ENCODE peak calls at places on chromosomes 3 and 15, in eight cellular contexts. P is A549; K is CD8-positive, alpha-beta T cell; Q is H9; W is cardiac fibroblast; A is HCT116; G is fibroblast of lung; D is mesothelial cell of epicardium. X is an unnamed sample.

GRCh38 chr3:153290278-153291015 is 128.4 kb downstream of the RAP2B start:
- DNase-seq in P (peak), K (no peak), Q (no peak), W (peak), A (no peak), G (no peak), D (no peak), X (no peak)

GRCh38 chr3:40143283-40144090 is 166.0 kb upstream of the EIF1B start:
- DNase-seq in P (no peak), K (no peak), Q (no peak), W (no peak), A (no peak), G (peak), D (no peak), X (no peak)

GRCh38 chr15:98581715-98582114 is 66.6 kb upstream of the IGF1R start:
- DNase-seq in P (no peak), K (no peak), Q (no peak), W (no peak), A (no peak), G (no peak), D (no peak), X (no peak)

GRCh38 chr3:50623840-50624474 is 7.0 kb downstream of the MAPKAPK3 start:
- DNase-seq in P (no peak), K (no peak), Q (no peak), W (no peak), A (no peak), G (peak), D (no peak), X (no peak)

GRCh38 chr3:126731044-126731443 is 27.0 kb downstream of the CHCHD6 start:
- DNase-seq in P (no peak), K (no peak), Q (no peak), W (no peak), A (no peak), G (no peak), D (no peak), X (no peak)

GRCh38 chr3:23778451-23778850 is 27.3 kb upstream of the UBE2E1 start:
- DNase-seq in P (no peak), K (no peak), Q (no peak), W (peak), A (no peak), G (peak), D (no peak), X (no peak)

GRCh38 chr3:184593201-184593922 is 31.8 kb downstream of the EPHB3 start:
- DNase-seq in P (no peak), K (no peak), Q (no peak), W (peak), A (no peak), G (peak), D (no peak), X (no peak)

GRCh38 chr15:38254065-38254883 is 1.6 kb downstream of the SPRED1 start:
- DNase-seq in P (peak), K (peak), Q (no peak), W (peak), A (peak), G (peak), D (no peak), X (no peak)

GRCh38 chr3:66991478-66991877 is 6.6 kb upstream of the KBTBD8 start:
- DNase-seq in P (no peak), K (no peak), Q (no peak), W (peak), A (no peak), G (peak), D (no peak), X (no peak)

GRCh38 chr3:68072062-68072461 is 417.6 kb upstream of the SUCLG2 start:
- DNase-seq in P (no peak), K (no peak), Q (no peak), W (no peak), A (no peak), G (no peak), D (no peak), X (no peak)

GRCh38 chr3:88061749-88062148 is 2.7 kb downstream of the ZNF654 start:
- DNase-seq in P (no peak), K (no peak), Q (no peak), W (peak), A (no peak), G (no peak), D (no peak), X (no peak)

GRCh38 chr3:88059380-88060160 is 515 bp downstream of the ZNF654 start:
- DNase-seq in P (peak), K (peak), Q (no peak), W (peak), A (no peak), G (peak), D (no peak), X (no peak)

GRCh38 chr3:88058322-88058592 is 548 bp downstream of the CGGBP1 start:
- DNase-seq in P (peak), K (no peak), Q (no peak), W (no peak), A (no peak), G (no peak), D (no peak), X (peak)

GRCh38 chr3:88058593-88059379 is at the start of the genes CGGBP1 and ZNF654:
- DNase-seq in P (peak), K (peak), Q (peak), W (peak), A (peak), G (peak), D (peak), X (peak)

GRCh38 chr3:88057650-88058321 is 1.0 kb downstream of the CGGBP1 start:
- DNase-seq in P (no peak), K (no peak), Q (no peak), W (peak), A (no peak), G (peak), D (no peak), X (no peak)
- TF ChIP-seq CTCF in P (no peak), K (peak), Q (no peak), W (peak), A (no peak), G (peak), D (no peak), X (no peak)

GRCh38 chr3:29486087-29486486 is 205.2 kb downstream of the RBMS3 start:
- DNase-seq in P (peak), K (no peak), Q (no peak), W (peak), A (no peak), G (peak), D (no peak), X (no peak)

GRCh38 chr3:29488922-29489321 is 208.1 kb downstream of the RBMS3 start:
- DNase-seq in P (no peak), K (no peak), Q (no peak), W (no peak), A (no peak), G (peak), D (no peak), X (no peak)

GRCh38 chr3:29481969-29482767 is 201.3 kb downstream of the RBMS3 start:
- DNase-seq in P (no peak), K (no peak), Q (no peak), W (no peak), A (no peak), G (no peak), D (no peak), X (no peak)

GRCh38 chr3:29484633-29485032 is 203.8 kb downstream of the RBMS3 start:
- DNase-seq in P (no peak), K (no peak), Q (no peak), W (no peak), A (no peak), G (no peak), D (no peak), X (no peak)

GRCh38 chr3:29486917-29487316 is 206.0 kb downstream of the RBMS3 start:
- DNase-seq in P (no peak), K (no peak), Q (no peak), W (no peak), A (no peak), G (no peak), D (no peak), X (no peak)
- TF ChIP-seq CTCF in P (no peak), K (no peak), Q (no peak), W (no peak), A (no peak), G (no peak), D (no peak), X (no peak)

DNA sequence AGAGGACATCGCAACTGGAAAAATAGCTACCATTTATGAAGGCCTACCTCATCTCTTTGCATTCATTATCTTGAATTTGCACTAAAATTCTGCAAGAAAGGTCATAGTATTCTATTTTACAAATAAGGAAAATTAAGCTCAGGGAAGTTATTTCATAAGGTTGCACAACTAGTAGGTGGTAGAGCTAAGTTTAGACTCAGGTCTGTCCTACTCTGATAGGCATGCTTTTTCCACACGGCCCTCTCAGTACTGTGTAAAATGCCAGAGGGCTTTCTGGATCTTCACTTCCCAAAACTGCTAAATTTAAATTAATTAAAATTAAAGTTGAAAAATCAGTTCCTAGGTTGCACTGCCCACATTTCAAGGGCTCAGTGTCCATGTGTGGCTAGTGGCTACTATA is 18.3 kb downstream of the MAP2K1 start:
- DNase-seq in P (no peak), K (no peak), Q (no peak), W (no peak), A (no peak), G (peak), D (no peak), X (no peak)
- TF ChIP-seq CTCF in P (no peak), K (no peak), Q (no peak), W (no peak), A (no peak), G (no peak), D (no peak), X (no peak)

DNA sequence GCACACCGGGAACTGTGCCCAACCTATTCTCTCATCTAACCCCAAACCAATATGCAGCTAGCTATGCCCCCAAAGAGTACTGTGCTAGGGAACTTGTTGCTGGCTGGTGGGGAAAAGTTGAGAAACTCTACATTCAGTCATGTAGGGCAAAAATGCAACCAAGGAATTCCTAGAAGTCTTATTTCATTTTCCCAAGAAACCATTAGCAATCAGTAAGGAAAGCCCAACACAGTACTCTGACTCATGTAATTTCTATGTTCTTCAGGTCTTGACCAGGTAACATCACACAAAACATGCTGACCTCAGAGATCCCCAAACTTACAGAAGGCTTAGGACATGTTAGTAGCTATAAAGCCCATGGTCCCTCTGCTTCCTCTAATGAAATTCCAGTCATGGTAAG is 52.1 kb downstream of the TASOR start:
- DNase-seq in P (no peak), K (no peak), Q (no peak), W (no peak), A (no peak), G (peak), D (no peak), X (no peak)
- TF ChIP-seq CTCF in P (no peak), K (no peak), Q (no peak), W (no peak), A (no peak), G (no peak), D (no peak), X (no peak)

GRCh38 chr15:58517252-58517681 is 85.5 kb downstream of the LIPC start:
- DNase-seq in P (no peak), K (no peak), Q (no peak), W (no peak), A (peak), G (no peak), D (no peak), X (no peak)
- TF ChIP-seq CTCF in P (no peak), K (no peak), Q (peak), W (no peak), A (peak), G (no peak), D (no peak), X (no peak)

GRCh38 chr15:33074942-33075341 is 119.6 kb downstream of the FMN1 start:
- DNase-seq in P (no peak), K (no peak), Q (peak), W (no peak), A (no peak), G (no peak), D (no peak), X (no peak)
- TF ChIP-seq CTCF in P (no peak), K (no peak), Q (peak), W (no peak), A (peak), G (no peak), D (no peak), X (no peak)

GRCh38 chr3:45347329-45348000 is 40.9 kb upstream of the LARS2 start:
- DNase-seq in P (no peak), K (no peak), Q (no peak), W (no peak), A (no peak), G (peak), D (no peak), X (no peak)

GRCh38 chr3:45337839-45338470 is 50.4 kb upstream of the LARS2 start:
- DNase-seq in P (no peak), K (no peak), Q (no peak), W (no peak), A (no peak), G (no peak), D (no peak), X (no peak)

GRCh38 chr3:45345849-45346535 is 42.4 kb upstream of the LARS2 start:
- DNase-seq in P (no peak), K (no peak), Q (no peak), W (no peak), A (no peak), G (no peak), D (no peak), X (no peak)

GRCh38 chr3:45341876-45342275 is 46.5 kb upstream of the LARS2 start:
- DNase-seq in P (no peak), K (no peak), Q (no peak), W (no peak), A (no peak), G (no peak), D (no peak), X (no peak)

GRCh38 chr3:45343947-45344346 is 44.4 kb upstream of the LARS2 start:
- DNase-seq in P (peak), K (no peak), Q (peak), W (peak), A (peak), G (no peak), D (no peak), X (no peak)
- TF ChIP-seq CTCF in P (no peak), K (no peak), Q (peak), W (no peak), A (peak), G (no peak), D (no peak), X (no peak)

GRCh38 chr3:58422756-58423324 is 10.8 kb downstream of the PDHB start:
- DNase-seq in P (peak), K (no peak), Q (no peak), W (peak), A (no peak), G (peak), D (no peak), X (no peak)
- TF ChIP-seq CTCF in P (peak), K (no peak), Q (peak), W (peak), A (no peak), G (peak), D (no peak), X (no peak)